ENCODE peak calls at places on chromosomes 5 and 9, in six cellular contexts. K is endothelial cell of umbilical vein, I is gastrocnemius medialis, P is MM.1S, U is left ventricle myocardium inferior, W is stomach. X is an unnamed sample.

GRCh38 chr5:73387630-73388370 is 60.8 kb downstream of the FOXD1 start:
- DNase-seq in W (no peak), K (peak), P (peak), I (no peak), U (no peak), X (no peak)

GRCh38 chr9:124340219-124341069 is 74.8 kb downstream of the PSMB7 start:
- DNase-seq in W (no peak), P (no peak), K (no peak), I (no peak), U (no peak), X (no peak)

GRCh38 chr5:107296572-107296971 is 374.2 kb downstream of the EFNA5 start:
- DNase-seq in U (no peak), K (no peak), W (no peak), P (no peak), I (no peak), X (no peak)

GRCh38 chr5:95924720-95925119 is 36.9 kb downstream of the ELL2 start:
- DNase-seq in U (no peak), I (peak), P (peak), W (no peak), K (no peak), X (no peak)

GRCh38 chr9:136520053-136520540 is 25.8 kb downstream of the NOTCH1 start:
- DNase-seq in U (no peak), K (no peak), P (no peak), I (no peak), W (no peak), X (no peak)

GRCh38 chr5:1897816-1898450 is 15.2 kb upstream of the IRX4 start:
- DNase-seq in I (no peak), U (no peak), W (no peak), P (no peak), K (no peak), X (no peak)

GRCh38 chr5:154755361-154756202 is at the start of gene LARP1:
- DNase-seq in W (peak), I (no peak), P (peak), U (peak), K (peak), X (no peak)

GRCh38 chr5:10337986-10338385 is 15.5 kb upstream of the MARCHF6 start:
- DNase-seq in U (no peak), P (no peak), W (no peak), I (no peak), K (no peak), X (no peak)

GRCh38 chr5:10695055-10695649 is 65.9 kb downstream of the DAP start:
- DNase-seq in K (peak), P (no peak), U (peak), W (peak), I (peak), X (no peak)

GRCh38 chr5:865168-865521 is 14.4 kb upstream of the ZDHHC11 start:
- DNase-seq in P (no peak), K (no peak), W (no peak), U (no peak), I (no peak), X (no peak)

GRCh38 chr9:134959971-134960310 is 42.2 kb upstream of the FCN1 start:
- DNase-seq in W (no peak), I (no peak), K (no peak), U (no peak), P (no peak), X (no peak)

GRCh38 chr5:30846171-30846570 is 347.3 kb upstream of the CDH6 start:
- DNase-seq in U (no peak), I (no peak), K (no peak), W (no peak), P (no peak), X (no peak)

GRCh38 chr9:126173401-126173800 is 153.2 kb upstream of the MVB12B start:
- DNase-seq in W (peak), K (no peak), I (no peak), U (no peak), P (no peak), X (no peak)

GRCh38 chr5:168553377-168554130 is 24.4 kb downstream of the FBLL1 start:
- DNase-seq in P (no peak), U (no peak), I (no peak), W (no peak), K (no peak), X (no peak)

GRCh38 chr5:142845402-142845901 is 75.3 kb downstream of the ARHGAP26 start:
- DNase-seq in I (no peak), K (peak), P (peak), W (no peak), U (peak), X (no peak)

GRCh38 chr5:158288258-158288657 is 429.3 kb upstream of the CLINT1 start:
- DNase-seq in U (no peak), I (no peak), P (no peak), W (no peak), K (no peak), X (no peak)

GRCh38 chr5:136014049-136014516 is 14.7 kb upstream of the TGFBI start:
- DNase-seq in W (no peak), U (no peak), I (no peak), P (no peak), K (no peak), X (no peak)

GRCh38 chr5:136013559-136013958 is 15.2 kb upstream of the TGFBI start:
- DNase-seq in I (no peak), K (no peak), P (no peak), W (no peak), U (no peak), X (no peak)

GRCh38 chr5:136014976-136015375 is 13.8 kb upstream of the TGFBI start:
- DNase-seq in I (no peak), W (no peak), U (no peak), P (no peak), K (no peak), X (no peak)

GRCh38 chr5:136016945-136017530 is 11.8 kb upstream of the TGFBI start:
- DNase-seq in P (no peak), I (no peak), U (no peak), W (no peak), K (peak), X (peak)

GRCh38 chr5:136015966-136016365 is 12.8 kb upstream of the TGFBI start:
- DNase-seq in U (no peak), K (no peak), P (no peak), I (no peak), W (no peak), X (no peak)
- TF ChIP-seq CTCF in U (no peak), K (no peak), P (no peak), I (no peak), W (no peak), X (no peak)

GRCh38 chr5:160468576-160468975 is 46.9 kb downstream of the PTTG1 start:
- DNase-seq in P (no peak), W (no peak), I (no peak), K (no peak), U (no peak), X (no peak)

GRCh38 chr5:160469156-160470144 is 47.8 kb downstream of the PTTG1 start:
- DNase-seq in P (peak), K (no peak), I (no peak), W (no peak), U (no peak), X (no peak)

GRCh38 chr5:160472482-160472881 is 50.8 kb downstream of the PTTG1 start:
- DNase-seq in P (no peak), I (no peak), U (no peak), W (no peak), K (no peak), X (no peak)

GRCh38 chr5:160471761-160472160 is 50.1 kb downstream of the PTTG1 start:
- DNase-seq in K (no peak), P (no peak), W (no peak), I (no peak), U (no peak), X (no peak)

DNA sequence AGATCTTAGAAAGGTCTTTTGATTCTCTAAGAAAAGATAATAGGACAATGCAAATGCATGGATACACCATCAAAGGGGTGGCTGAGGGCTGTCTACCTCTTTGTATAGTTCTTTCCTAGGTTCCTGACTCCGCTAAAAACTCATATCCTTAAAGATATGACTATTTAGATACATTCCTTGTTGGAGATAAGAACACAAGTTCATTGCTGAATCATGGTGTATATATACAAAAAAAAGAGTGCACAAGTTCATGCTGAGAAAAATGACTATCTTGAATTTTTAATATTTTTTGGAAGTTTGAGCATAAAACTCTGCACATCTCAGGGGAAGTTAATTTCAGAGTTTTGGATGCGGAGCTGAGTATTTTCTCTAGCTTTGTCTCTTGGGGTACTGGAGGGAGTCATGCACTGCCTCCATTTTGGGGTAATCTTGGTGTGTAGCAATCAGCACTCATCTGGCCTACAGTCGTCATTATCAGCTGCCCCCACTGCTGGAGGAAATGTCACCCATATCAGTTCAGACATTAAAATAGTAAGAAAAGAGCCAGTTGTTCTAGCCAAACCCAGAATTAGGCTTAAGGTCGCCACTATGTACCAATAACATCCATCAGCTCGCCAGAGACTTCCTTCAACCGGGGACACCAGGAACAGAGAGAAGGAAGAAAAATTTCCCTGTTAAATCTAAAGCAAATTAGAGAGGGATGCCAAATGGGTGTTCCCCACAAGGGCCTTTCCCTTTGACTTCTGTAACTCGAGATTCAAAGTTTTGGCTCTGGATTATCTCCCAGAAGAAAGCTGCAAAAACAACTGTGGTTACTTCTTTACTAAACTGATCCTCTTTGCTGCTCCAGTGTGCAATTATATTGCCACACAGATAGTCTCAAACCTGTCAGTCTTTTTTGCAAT is 49.0 kb downstream of the PTTG1 start:
- DNase-seq in P (no peak), W (peak), K (peak), I (no peak), U (no peak), X (no peak)
- H3K27ac ChIP-seq in P (peak), W (no peak), K (peak), I (no peak), U (peak), X (no peak)

GRCh38 chr9:10045598-10045997 is 567.2 kb downstream of the PTPRD start:
- DNase-seq in U (no peak), I (no peak), P (peak), W (no peak), K (peak), X (no peak)
- TF ChIP-seq CTCF in U (peak), I (no peak), P (no peak), W (no peak), K (peak), X (no peak)

GRCh38 chr5:3650315-3650714 is 54.7 kb downstream of the IRX1 start:
- DNase-seq in K (no peak), W (no peak), U (no peak), P (no peak), I (no peak), X (no peak)
- H3K27ac ChIP-seq in K (no peak), W (no peak), U (no peak), P (no peak), I (no peak), X (no peak)

GRCh38 chr5:139439013-139439903 is at the start of gene DNAJC18:
- DNase-seq in W (peak), U (peak), K (peak), P (peak), I (peak), X (peak)
- TF ChIP-seq CTCF in W (no peak), U (no peak), K (no peak), P (no peak), I (no peak), X (no peak)

DNA sequence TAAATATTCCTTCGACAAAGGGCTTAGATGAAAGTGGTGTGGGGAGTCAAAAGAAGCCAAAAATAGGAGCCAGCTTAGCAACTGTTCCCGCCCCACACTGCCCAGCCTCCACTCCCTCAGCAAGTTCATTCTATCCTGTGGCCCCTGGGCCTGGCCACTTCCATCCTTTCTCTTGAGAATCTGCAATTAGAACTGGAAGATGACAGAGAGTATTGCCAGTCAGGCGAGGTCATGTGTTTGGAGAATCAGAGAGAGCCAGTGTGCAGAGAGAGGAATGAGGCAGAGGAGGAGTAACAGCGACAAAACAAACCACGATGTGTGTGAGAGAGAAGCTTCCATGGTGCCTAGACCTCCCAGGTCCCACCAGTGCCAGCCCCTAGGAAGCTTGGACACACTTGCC is 118.2 kb downstream of the ZNF608 start:
- DNase-seq in W (no peak), P (no peak), I (no peak), K (no peak), U (no peak), X (no peak)
- H3K27ac ChIP-seq in W (no peak), P (no peak), I (no peak), K (no peak), U (no peak), X (no peak)

GRCh38 chr9:38016375-38017120 is 52.5 kb downstream of the SHB start:
- DNase-seq in P (no peak), K (no peak), I (no peak), U (no peak), W (no peak), X (no peak)

GRCh38 chr9:38017885-38018186 is 51.2 kb downstream of the SHB start:
- DNase-seq in I (no peak), W (no peak), U (no peak), P (no peak), K (no peak), X (no peak)

GRCh38 chr9:38018230-38018963 is 50.6 kb downstream of the SHB start:
- DNase-seq in I (no peak), K (no peak), U (no peak), P (no peak), W (no peak), X (no peak)

GRCh38 chr9:38018964-38019602 is 49.9 kb downstream of the SHB start:
- DNase-seq in I (no peak), U (no peak), K (peak), P (no peak), W (peak), X (no peak)

DNA sequence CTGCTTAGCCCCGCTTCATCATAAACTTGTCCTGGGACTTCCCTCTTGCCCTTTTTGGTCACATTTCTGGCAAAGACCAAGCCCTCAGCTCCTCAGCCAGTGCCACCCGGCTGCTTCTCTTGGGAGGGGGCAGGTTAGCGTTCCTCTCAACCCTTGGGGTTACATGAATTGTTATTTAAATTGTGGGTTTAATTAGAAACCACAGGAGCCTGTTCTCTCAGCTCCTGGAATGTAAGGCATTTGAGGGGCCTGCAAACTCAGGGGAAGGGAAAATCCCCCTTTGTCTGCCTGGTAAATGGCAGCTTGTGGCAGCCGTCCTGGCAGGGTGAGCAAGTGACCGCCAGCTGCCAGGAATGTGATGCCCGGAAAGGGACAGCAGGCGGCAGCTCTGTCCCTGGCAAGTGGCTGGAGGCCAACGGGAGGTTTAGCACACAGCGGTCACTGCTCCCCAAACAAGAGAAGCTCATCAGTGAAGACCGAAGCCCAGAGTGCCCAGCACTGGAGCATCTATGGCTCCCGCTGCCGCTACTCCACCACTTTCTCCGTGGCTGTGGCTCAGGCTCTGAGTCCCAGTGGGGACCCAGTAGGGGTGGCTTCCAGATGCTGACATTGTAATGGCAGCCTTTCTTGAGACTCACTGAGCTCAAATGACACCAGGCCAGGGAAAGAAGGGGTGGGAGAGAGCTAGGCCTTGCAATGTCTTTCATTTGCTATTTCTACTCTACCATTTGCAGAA is 51.7 kb downstream of the SHB start:
- DNase-seq in U (peak), I (peak), K (no peak), W (peak), P (no peak), X (no peak)
- TF ChIP-seq CTCF in U (peak), I (peak), K (no peak), W (peak), P (no peak), X (peak)

GRCh38 chr5:159901772-159902171 is 14.5 kb upstream of the ADRA1B start:
- DNase-seq in K (no peak), U (no peak), I (no peak), P (no peak), W (no peak), X (no peak)

GRCh38 chr5:159897786-159898393 is 18.4 kb upstream of the ADRA1B start:
- DNase-seq in K (no peak), U (peak), W (no peak), I (no peak), P (no peak), X (no peak)

GRCh38 chr5:159901308-159901707 is 15.0 kb upstream of the ADRA1B start:
- DNase-seq in P (no peak), K (no peak), W (no peak), I (no peak), U (no peak), X (no peak)

GRCh38 chr5:159902444-159903121 is 13.7 kb upstream of the ADRA1B start:
- DNase-seq in U (no peak), I (no peak), K (no peak), P (no peak), W (no peak), X (no peak)

GRCh38 chr5:159899067-159900049 is 16.9 kb upstream of the ADRA1B start:
- DNase-seq in U (no peak), W (no peak), P (no peak), K (no peak), I (no peak), X (no peak)
- H3K27ac ChIP-seq in U (no peak), W (no peak), P (no peak), K (no peak), I (no peak), X (no peak)